ENCODE peak calls at places on chromosomes 5 and 9, in four cellular contexts. S is OCI-LY7, B is MM.1S, M is PC-9. O is an unnamed sample.

GRCh38 chr5:37787742-37788141 is 52.1 kb downstream of the GDNF start:
- DNase-seq in S (no peak), B (no peak), M (no peak), O (no peak)

GRCh38 chr5:135539430-135540005 is 3.8 kb upstream of the NEUROG1 start:
- DNase-seq in S (no peak), B (no peak), M (no peak), O (no peak)

GRCh38 chr9:136854113-136854841 is 2.1 kb downstream of the MAMDC4 start:
- DNase-seq in S (no peak), B (no peak), M (peak; percentile 25), O (no peak)

GRCh38 chr5:40540301-40540700 is 139.4 kb upstream of the PTGER4 start:
- DNase-seq in S (no peak), B (no peak), M (no peak), O (no peak)

GRCh38 chr5:62578540-62578939 is at the start of gene LRRC70:
- DNase-seq in S (peak; percentile 82), B (peak; percentile 94), M (no peak), O (peak; percentile 87)

GRCh38 chr5:465591-466403 is 22.8 kb downstream of the EXOC3 start:
- DNase-seq in S (no peak), B (no peak), M (no peak), O (no peak)

GRCh38 chr5:112594941-112595340 is 142.7 kb upstream of the APC start:
- DNase-seq in S (no peak), B (no peak), M (no peak), O (peak; percentile 64)

GRCh38 chr5:111934511-111934910 is 177.5 kb upstream of the NREP start:
- DNase-seq in S (no peak), B (no peak), M (no peak), O (no peak)

GRCh38 chr5:100762995-100763394 is 140.1 kb downstream of the ST8SIA4 start:
- DNase-seq in S (no peak), B (no peak), M (no peak), O (no peak)

GRCh38 chr5:6452622-6453504 is 4.2 kb downstream of the UBE2QL1 start:
- DNase-seq in S (no peak), B (peak; percentile 34), M (no peak), O (no peak)

GRCh38 chr5:14326035-14326909 is 183.1 kb downstream of the TRIO start:
- DNase-seq in S (no peak), B (no peak), M (no peak), O (peak; percentile 56)

GRCh38 chr5:16736158-16736994 is 119.6 kb upstream of the RETREG1 start:
- DNase-seq in S (no peak), B (no peak), M (peak; percentile 96), O (no peak)

GRCh38 chr5:68543212-68543611 is 327.7 kb downstream of the PIK3R1 start:
- DNase-seq in S (no peak), B (no peak), M (no peak), O (no peak)

GRCh38 chr5:150208187-150209015 is 18.5 kb downstream of the SLC6A7 start:
- DNase-seq in S (no peak), B (no peak), M (peak; percentile 48), O (no peak)

GRCh38 chr9:131309526-131310276 is 20.2 kb downstream of the PLPP7 start:
- DNase-seq in S (no peak), B (no peak), M (no peak), O (no peak)

GRCh38 chr5:150632305-150633160 is 7.9 kb upstream of the SYNPO start:
- DNase-seq in S (no peak), B (no peak), M (no peak), O (no peak)

GRCh38 chr9:16029056-16029615 is 476.3 kb downstream of the CCDC171 start:
- DNase-seq in S (no peak), B (no peak), M (no peak), O (no peak)

GRCh38 chr9:112158629-112159228 is 16.4 kb downstream of the SUSD1 start:
- DNase-seq in S (no peak), B (no peak), M (no peak), O (no peak)

GRCh38 chr5:134113572-134113907 is 941 bp upstream of the TCF7 start:
- DNase-seq in S (no peak), B (no peak), M (no peak), O (no peak)

GRCh38 chr5:2093859-2094615 is 211.3 kb upstream of the IRX4 start:
- DNase-seq in S (no peak), B (no peak), M (no peak), O (no peak)

GRCh38 chr9:106649664-106650063 is 213.3 kb upstream of the ZNF462 start:
- DNase-seq in S (no peak), B (no peak), M (no peak), O (peak; percentile 29)

DNA sequence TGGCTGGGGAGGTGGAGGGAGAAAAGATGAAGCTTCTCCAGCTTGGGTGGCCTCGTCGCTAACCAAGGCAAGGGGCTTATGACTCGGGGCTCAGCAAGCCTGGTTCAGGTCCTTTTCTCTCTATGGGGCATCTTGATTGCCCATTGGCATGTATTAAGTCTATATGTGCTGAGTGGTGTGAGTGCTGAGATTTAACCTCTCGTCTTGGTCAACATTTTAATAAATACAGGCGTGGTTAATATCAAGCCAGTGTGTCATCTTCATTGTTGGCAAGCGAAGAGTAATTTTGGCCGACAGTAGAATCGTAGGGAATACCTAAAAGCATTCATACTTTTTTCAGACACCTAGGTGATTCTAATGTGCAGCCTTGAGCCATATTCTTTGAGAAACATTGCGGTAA is 86.0 kb downstream of the RAI14 start:
- DNase-seq in S (no peak), B (no peak), M (no peak), O (no peak)
- H3K79me2 ChIP-seq in S (no peaks in the 10 kb centered on the region), B (no peaks in the 10 kb centered on the region), M (peaks cover 92% of the 10 kb centered on the region), O (no peaks in the 10 kb centered on the region)

GRCh38 chr5:139847091-139847490 is 51.5 kb downstream of the PSD2 start:
- DNase-seq in S (no peak), B (no peak), M (no peak), O (no peak)

GRCh38 chr5:139849942-139850341 is 54.3 kb downstream of the PSD2 start:
- DNase-seq in S (no peak), B (no peak), M (peak; percentile 54), O (no peak)

GRCh38 chr5:139847790-139848507 is 52.3 kb downstream of the PSD2 start:
- DNase-seq in S (peak; percentile 65), B (peak; percentile 38), M (no peak), O (peak; percentile 82)

GRCh38 chr5:139849501-139849900 is 53.9 kb downstream of the PSD2 start:
- DNase-seq in S (no peak), B (no peak), M (no peak), O (no peak)

GRCh38 chr5:139848508-139849100 is 53.0 kb downstream of the PSD2 start:
- DNase-seq in S (no peak), B (no peak), M (no peak), O (no peak)
- H3K79me2 ChIP-seq in S (no peaks in the 10 kb centered on the region), B (no peaks in the 10 kb centered on the region), M (no peaks in the 10 kb centered on the region), O (no peaks in the 10 kb centered on the region)

DNA sequence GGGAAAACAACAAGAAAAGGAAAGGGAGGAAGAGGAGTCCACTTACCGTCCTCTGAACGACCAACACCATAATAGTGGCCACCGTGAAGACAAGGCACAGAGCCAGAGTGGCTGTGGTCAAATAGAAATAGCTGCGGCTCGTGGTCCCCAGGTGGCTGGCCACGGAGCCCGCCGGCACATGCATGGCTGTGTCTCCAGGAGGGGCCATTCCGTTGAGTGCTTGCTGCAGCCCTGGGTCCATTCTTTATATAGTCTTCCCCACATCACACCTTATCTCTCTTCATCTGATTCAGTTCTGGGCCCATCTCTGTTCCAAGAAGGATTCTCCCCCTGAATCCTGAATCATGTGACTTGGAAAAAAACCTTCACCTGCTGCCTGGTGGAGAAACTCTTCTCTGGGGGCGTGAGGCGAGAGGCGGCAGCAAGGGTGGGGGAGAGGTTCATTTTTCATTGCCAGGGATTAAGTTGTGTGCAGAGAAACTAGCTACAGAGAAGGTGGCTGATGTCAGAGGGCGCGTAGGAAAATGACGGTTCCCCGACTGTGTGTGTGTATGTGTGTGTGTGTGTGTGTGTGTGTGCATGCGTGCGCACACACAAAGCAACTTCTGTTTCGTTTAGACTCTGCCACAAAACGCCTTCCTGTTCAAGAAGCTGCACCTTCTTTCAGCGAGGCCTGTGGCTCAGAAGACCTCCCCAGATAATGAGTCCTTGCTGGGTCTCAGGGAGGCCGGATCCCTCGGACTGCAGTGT is at the start of gene TNFSF8:
- DNase-seq in S (peak; percentile 90), B (no peak), M (no peak), O (peak; percentile 91)
- H3K79me2 ChIP-seq in S (peaks cover 50% of the 10 kb centered on the region), B (no peaks in the 10 kb centered on the region), M (no peaks in the 10 kb centered on the region), O (peaks cover 13% of the 10 kb centered on the region)

DNA sequence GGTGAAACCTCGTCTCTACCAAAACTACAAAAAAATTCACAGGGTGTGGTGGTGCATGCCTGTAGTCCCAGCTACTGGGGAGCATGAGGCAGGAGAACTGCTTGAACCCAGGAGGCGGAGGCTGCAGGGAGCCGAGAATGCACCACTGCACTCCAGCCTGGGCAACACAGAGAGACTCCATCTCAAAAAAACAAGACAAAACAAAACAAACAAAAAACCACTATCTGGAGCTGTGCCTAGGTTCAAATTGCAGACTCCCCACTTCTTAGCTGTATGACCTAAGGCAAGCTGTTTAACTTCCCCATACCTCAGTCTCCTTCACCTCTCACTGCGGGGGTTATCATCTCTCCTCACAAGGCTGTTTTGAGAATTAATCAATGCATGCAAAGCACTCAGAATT is 68.0 kb downstream of the MAPKAP1 start:
- DNase-seq in S (no peak), B (no peak), M (no peak), O (no peak)
- H3K79me2 ChIP-seq in S (no peaks in the 10 kb centered on the region), B (peaks cover 33% of the 10 kb centered on the region), M (peaks cover 22% of the 10 kb centered on the region), O (peaks cover 3% of the 10 kb centered on the region)

DNA sequence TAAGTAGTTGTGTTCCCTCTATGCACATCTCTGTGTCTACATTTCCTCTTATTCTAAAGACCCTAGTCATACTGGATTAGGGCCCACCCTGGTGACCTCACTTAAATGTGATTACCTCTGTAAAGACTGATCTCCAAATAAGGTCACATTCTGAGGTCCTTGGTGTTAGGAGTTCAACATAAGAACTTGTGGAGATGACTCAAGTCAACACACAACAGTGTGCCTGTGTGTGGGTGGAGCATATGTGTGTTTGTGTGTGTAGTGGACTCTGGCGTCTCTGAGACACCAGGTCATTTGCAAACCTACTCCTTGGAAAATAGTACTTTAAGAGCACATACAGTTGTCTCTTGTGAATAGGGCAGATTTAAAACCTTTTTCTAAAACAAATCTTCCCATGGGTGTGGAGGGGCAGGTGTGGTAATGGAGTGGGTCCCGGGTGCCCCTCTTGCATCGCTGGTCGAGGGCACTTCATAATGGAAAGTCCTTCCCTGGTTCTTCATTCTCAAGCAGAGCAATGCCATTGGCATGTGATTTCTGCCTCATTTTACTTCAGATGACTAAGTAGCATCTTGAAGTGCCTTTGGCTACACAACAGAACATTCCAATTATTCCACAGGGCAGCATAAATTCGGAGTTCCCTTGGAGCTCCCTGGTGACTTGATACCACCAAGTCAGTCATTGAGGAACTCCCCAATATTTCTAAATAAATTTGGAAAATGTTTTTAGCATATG is 84.4 kb downstream of the C9orf152 start:
- DNase-seq in S (no peak), B (no peak), M (no peak), O (no peak)
- H3K79me2 ChIP-seq in S (peaks cover 96% of the 10 kb centered on the region), B (peaks cover 100% of the 10 kb centered on the region), M (peaks cover 38% of the 10 kb centered on the region), O (no peaks in the 10 kb centered on the region)

O was measured in Karpas-422.